ENCODE peak calls at places on chromosomes 3 and 15, in four cellular contexts. G, Z, H and D are unnamed samples.

GRCh38 chr3:195587406-195587805 is 3.7 kb upstream of the APOD start:
- DNase-seq in G (no peak), H (no peak), Z (no peak), D (no peak)

GRCh38 chr3:72972706-72973030 is 23.9 kb upstream of the PPP4R2 start:
- DNase-seq in H (no peak), G (no peak), Z (no peak), D (no peak)

GRCh38 chr15:81302605-81303204 is 21.2 kb downstream of the STARD5 start:
- DNase-seq in Z (no peak), H (peak; percentile 30), G (no peak), D (no peak)

GRCh38 chr15:35852818-35853624 is 307.1 kb upstream of the DPH6 start:
- DNase-seq in H (no peak), G (no peak), Z (no peak), D (no peak)

GRCh38 chr3:16687206-16687605 is 82.0 kb upstream of the DAZL start:
- DNase-seq in Z (no peak), H (no peak), G (no peak), D (no peak)

GRCh38 chr15:98903377-98904018 is 104.1 kb downstream of the PGPEP1L start:
- DNase-seq in G (no peak), H (no peak), Z (no peak), D (no peak)

GRCh38 chr15:59399465-59400102 is 26.9 kb upstream of the MYO1E start:
- DNase-seq in H (no peak), Z (no peak), G (no peak), D (peak; percentile 13)

GRCh38 chr3:117624424-117624823 is 914.8 kb downstream of the TUSC7 start:
- DNase-seq in Z (no peak), H (no peak), G (no peak), D (no peak)

GRCh38 chr15:77518458-77518857 is 97.8 kb downstream of the HMG20A start:
- DNase-seq in H (no peak), Z (no peak), G (no peak), D (no peak)

GRCh38 chr3:46905191-46905560 is 27.7 kb downstream of the PTH1R start:
- DNase-seq in Z (no peak), G (no peak), H (no peak), D (no peak)

GRCh38 chr3:48406443-48407431 is 23.1 kb downstream of the PLXNB1 start:
- DNase-seq in G (no peak), Z (no peak), H (no peak), D (no peak)

GRCh38 chr3:197600796-197601565 is 45.2 kb upstream of the BDH1 start:
- DNase-seq in G (no peak), H (no peak), Z (no peak), D (no peak)

GRCh38 chr3:182671942-182672341 is 121.4 kb upstream of the ATP11B start:
- DNase-seq in G (no peak), H (no peak), Z (no peak), D (peak; percentile 60)

GRCh38 chr3:52848617-52849016 is 13.8 kb upstream of the MUSTN1 start:
- DNase-seq in Z (no peak), H (no peak), G (no peak), D (no peak)

GRCh38 chr3:72571638-72572114 is 276.6 kb downstream of the SHQ1 start:
- DNase-seq in H (no peak), G (no peak), Z (no peak), D (no peak)

GRCh38 chr3:131216340-131216739 is 165.2 kb upstream of the NUDT16 start:
- DNase-seq in Z (no peak), H (no peak), G (no peak), D (no peak)

GRCh38 chr15:62138124-62138523 is 27.0 kb downstream of the C2CD4B start:
- DNase-seq in Z (no peak), H (no peak), G (no peak), D (no peak)